ENCODE peak calls at places on chromosome 4, in eight cellular contexts. J is KBM-7; U is activated T-helper 1 cell treated with anti-CD3 and anti-CD28 coated beads, Interleukin-2, amount 50 U/mL, for 16 hours; S is activated CD4-positive, alpha-beta T cell treated with anti-CD3 and anti-CD28 coated beads, Interleukin-2, amount 50 U/mL, for 48 hours; L is NCI-H1092; E is GM20000; V is H7; Z is T follicular helper cell. W is an unnamed sample.

GRCh38 chr4:151743128-151743854 is 17.5 kb downstream of the GATB start:
- DNase-seq in J (no peak), U (no peak), S (no peak), L (no peak), E (peak), V (no peak), Z (no peak), W (no peak)

GRCh38 chr4:92307886-92308285 is 4.1 kb downstream of the GRID2 start:
- DNase-seq in J (no peak), U (no peak), S (no peak), L (no peak), E (no peak), V (no peak), Z (no peak), W (no peak)

GRCh38 chr4:93827272-93827947 is 1.1 kb upstream of the ATOH1 start:
- DNase-seq in J (no peak), U (no peak), S (no peak), L (no peak), E (no peak), V (peak), Z (no peak), W (no peak)

GRCh38 chr4:135269125-135269772 is 1067.7 kb upstream of the PABPC4L start:
- DNase-seq in J (no peak), U (no peak), S (no peak), L (no peak), E (no peak), V (no peak), Z (no peak), W (no peak)

GRCh38 chr4:168461821-168462220 is 18.5 kb downstream of the DDX60L start:
- DNase-seq in J (no peak), U (no peak), S (no peak), L (no peak), E (no peak), V (no peak), Z (no peak), W (no peak)

GRCh38 chr4:123616970-123617392 is 220.4 kb downstream of the SPRY1 start:
- DNase-seq in J (peak), U (peak), S (no peak), L (peak), E (no peak), V (peak), Z (peak), W (no peak)

GRCh38 chr4:85778809-85779124 is 303.8 kb downstream of the ARHGAP24 start:
- DNase-seq in J (no peak), U (no peak), S (no peak), L (no peak), E (peak), V (no peak), Z (no peak), W (no peak)

GRCh38 chr4:25449270-25449669 is 72.2 kb downstream of the ANAPC4 start:
- DNase-seq in J (no peak), U (no peak), S (no peak), L (no peak), E (no peak), V (no peak), Z (no peak), W (no peak)

GRCh38 chr4:13539047-13539720 is 5.1 kb downstream of the NKX3-2 start:
- DNase-seq in J (no peak), U (no peak), S (no peak), L (no peak), E (peak), V (peak), Z (no peak), W (no peak)

GRCh38 chr4:185730387-185730786 is 81.6 kb downstream of the SORBS2 start:
- DNase-seq in J (no peak), U (no peak), S (no peak), L (no peak), E (no peak), V (no peak), Z (no peak), W (peak)

GRCh38 chr4:172892300-172892699 is 276.3 kb upstream of the GALNT7 start:
- DNase-seq in J (peak), U (no peak), S (no peak), L (no peak), E (no peak), V (no peak), Z (no peak), W (peak)

GRCh38 chr4:3254302-3255131 is 5.6 kb downstream of the MSANTD1 start:
- DNase-seq in J (no peak), U (no peak), S (no peak), L (no peak), E (no peak), V (peak), Z (no peak), W (no peak)

GRCh38 chr4:139957108-139957464 is 196.9 kb downstream of the MAML3 start:
- DNase-seq in J (no peak), U (no peak), S (no peak), L (no peak), E (no peak), V (no peak), Z (no peak), W (no peak)

GRCh38 chr4:1250527-1250812 is 1.5 kb upstream of the CTBP1 start:
- DNase-seq in J (no peak), U (no peak), S (no peak), L (no peak), E (no peak), V (peak), Z (no peak), W (no peak)

GRCh38 chr4:70365479-70365878 is 4.9 kb downstream of the SMR3A start:
- DNase-seq in J (no peak), U (no peak), S (no peak), L (no peak), E (no peak), V (no peak), Z (no peak), W (no peak)

GRCh38 chr4:177356191-177356590 is 46.5 kb downstream of the NEIL3 start:
- DNase-seq in J (no peak), U (no peak), S (no peak), L (no peak), E (no peak), V (no peak), Z (no peak), W (no peak)

GRCh38 chr4:76589402-76589801 is 154.4 kb downstream of the SHROOM3 start:
- DNase-seq in J (no peak), U (no peak), S (no peak), L (no peak), E (no peak), V (peak), Z (no peak), W (no peak)

GRCh38 chr4:72275381-72275780 is 243.6 kb downstream of the NPFFR2 start:
- DNase-seq in J (no peak), U (no peak), S (no peak), L (no peak), E (no peak), V (no peak), Z (no peak), W (no peak)

GRCh38 chr4:162700815-162701361 is 465.8 kb downstream of the NAF1 start:
- DNase-seq in J (no peak), U (no peak), S (no peak), L (no peak), E (no peak), V (no peak), Z (no peak), W (no peak)

GRCh38 chr4:177519481-177520270 is 77.4 kb upstream of the AGA start:
- DNase-seq in J (no peak), U (no peak), S (no peak), L (no peak), E (no peak), V (no peak), Z (no peak), W (no peak)

GRCh38 chr4:37825943-37826281 is 574 bp upstream of the PGM2 start:
- DNase-seq in J (peak), U (no peak), S (peak), L (no peak), E (no peak), V (peak), Z (no peak), W (no peak)

GRCh38 chr4:127555106-127555505 is 77.7 kb upstream of the INTU start:
- DNase-seq in J (no peak), U (no peak), S (no peak), L (no peak), E (no peak), V (no peak), Z (no peak), W (no peak)

GRCh38 chr4:183766140-183766539 is 107.0 kb downstream of the TRAPPC11 start:
- DNase-seq in J (no peak), U (no peak), S (no peak), L (no peak), E (no peak), V (no peak), Z (no peak), W (no peak)

GRCh38 chr4:14336656-14337055 is 665.6 kb upstream of the CPEB2 start:
- DNase-seq in J (no peak), U (no peak), S (no peak), L (no peak), E (no peak), V (no peak), Z (no peak), W (no peak)

GRCh38 chr4:28225005-28225404 is 1364.4 kb downstream of the STIM2 start:
- DNase-seq in J (no peak), U (no peak), S (no peak), L (no peak), E (no peak), V (peak), Z (no peak), W (peak)

W was measured in iPS DF 19.7.